ENCODE peak calls at places on chromosomes 5 and 9, in five cellular contexts. One of them, this sample, is unnamed. For H3K4me1, the result is how much of the 10 kb centered on the place peaks cover.

GRCh38 chr9:121688681-121689080 is 37.2 kb downstream of the DAB2IP start:
- DNase-seq in ovary: peak
- DNase-seq in adrenal gland: no peak
- DNase-seq in neuronal stem cell: no peak
- DNase-seq in OCI-LY7: no peak
- DNase-seq in this sample: no peak

GRCh38 chr5:142287096-142287972 is 37.5 kb downstream of the SPRY4 start:
- DNase-seq in adrenal gland: peak
- DNase-seq in OCI-LY7: no peak
- DNase-seq in neuronal stem cell: no peak
- DNase-seq in ovary: no peak
- DNase-seq in this sample: no peak

GRCh38 chr9:128070874-128071273 is 2.8 kb downstream of the SLC25A25 start:
- DNase-seq in neuronal stem cell: no peak
- DNase-seq in adrenal gland: no peak
- DNase-seq in ovary: no peak
- DNase-seq in OCI-LY7: no peak
- DNase-seq in this sample: no peak

GRCh38 chr9:93081931-93082330 is 14.1 kb upstream of the CARD19 start:
- DNase-seq in OCI-LY7: no peak
- DNase-seq in adrenal gland: peak
- DNase-seq in ovary: no peak
- DNase-seq in neuronal stem cell: no peak
- DNase-seq in this sample: no peak

GRCh38 chr5:6682239-6682638 is 31.0 kb upstream of the TENT4A start:
- DNase-seq in ovary: no peak
- DNase-seq in neuronal stem cell: no peak
- DNase-seq in OCI-LY7: no peak
- DNase-seq in adrenal gland: no peak
- DNase-seq in this sample: no peak

GRCh38 chr5:142680605-142681259 is 5.2 kb downstream of the FGF1 start:
- DNase-seq in OCI-LY7: no peak
- DNase-seq in neuronal stem cell: no peak
- DNase-seq in adrenal gland: no peak
- DNase-seq in ovary: no peak
- DNase-seq in this sample: no peak

GRCh38 chr9:19127881-19128719 is 808 bp upstream of the PLIN2 start:
- DNase-seq in ovary: peak
- DNase-seq in neuronal stem cell: peak
- DNase-seq in adrenal gland: peak
- DNase-seq in OCI-LY7: no peak
- DNase-seq in this sample: peak

GRCh38 chr9:124420991-124421543 is 5.8 kb upstream of the PSMB7 start:
- DNase-seq in OCI-LY7: peak
- DNase-seq in ovary: no peak
- DNase-seq in adrenal gland: no peak
- DNase-seq in neuronal stem cell: no peak
- DNase-seq in this sample: no peak

GRCh38 chr5:180212363-180213255 is 3.6 kb upstream of the RASGEF1C start:
- DNase-seq in adrenal gland: no peak
- DNase-seq in neuronal stem cell: no peak
- DNase-seq in OCI-LY7: no peak
- DNase-seq in ovary: no peak
- DNase-seq in this sample: no peak

GRCh38 chr5:119393201-119393691 is 37.4 kb downstream of the TNFAIP8 start:
- DNase-seq in adrenal gland: no peak
- DNase-seq in neuronal stem cell: no peak
- DNase-seq in OCI-LY7: no peak
- DNase-seq in ovary: no peak
- DNase-seq in this sample: no peak

GRCh38 chr9:127817881-127818434 is 15.3 kb downstream of the FPGS start:
- DNase-seq in adrenal gland: no peak
- DNase-seq in ovary: no peak
- DNase-seq in OCI-LY7: no peak
- DNase-seq in neuronal stem cell: no peak
- DNase-seq in this sample: no peak

GRCh38 chr9:133120343-133121199 is 469 bp downstream of the RALGDS start:
- DNase-seq in adrenal gland: no peak
- DNase-seq in neuronal stem cell: no peak
- DNase-seq in OCI-LY7: no peak
- DNase-seq in ovary: no peak
- DNase-seq in this sample: no peak

GRCh38 chr9:137449931-137450537 is 8.9 kb upstream of the ENTPD8 start:
- DNase-seq in OCI-LY7: no peak
- DNase-seq in ovary: peak
- DNase-seq in neuronal stem cell: no peak
- DNase-seq in adrenal gland: no peak
- DNase-seq in this sample: no peak

GRCh38 chr9:3733039-3733408 is 207.2 kb upstream of the RFX3 start:
- DNase-seq in adrenal gland: no peak
- DNase-seq in neuronal stem cell: peak
- DNase-seq in OCI-LY7: no peak
- DNase-seq in ovary: no peak
- DNase-seq in this sample: no peak

GRCh38 chr5:9278925-9279603 is 266.8 kb downstream of the SEMA5A start:
- DNase-seq in OCI-LY7: no peak
- DNase-seq in adrenal gland: no peak
- DNase-seq in neuronal stem cell: no peak
- DNase-seq in ovary: no peak
- DNase-seq in this sample: no peak

GRCh38 chr5:122093415-122093814 is 15.4 kb upstream of the LOX start:
- DNase-seq in ovary: no peak
- DNase-seq in OCI-LY7: no peak
- DNase-seq in neuronal stem cell: no peak
- DNase-seq in adrenal gland: no peak
- DNase-seq in this sample: no peak

GRCh38 chr5:140182803-140183367 is 7.9 kb downstream of the CYSTM1 start:
- DNase-seq in OCI-LY7: no peak
- DNase-seq in ovary: peak
- DNase-seq in adrenal gland: peak
- DNase-seq in neuronal stem cell: no peak
- DNase-seq in this sample: no peak

GRCh38 chr5:5629579-5629978 is 207.1 kb downstream of the ICE1 start:
- DNase-seq in ovary: no peak
- DNase-seq in OCI-LY7: no peak
- DNase-seq in adrenal gland: no peak
- DNase-seq in neuronal stem cell: no peak
- DNase-seq in this sample: no peak

GRCh38 chr9:126298319-126298801 is 28.3 kb upstream of the MVB12B start:
- DNase-seq in adrenal gland: no peak
- DNase-seq in OCI-LY7: no peak
- DNase-seq in ovary: no peak
- DNase-seq in neuronal stem cell: no peak
- DNase-seq in this sample: no peak

GRCh38 chr9:14211564-14211963 is 102.4 kb downstream of the NFIB start:
- DNase-seq in ovary: no peak
- DNase-seq in adrenal gland: no peak
- DNase-seq in OCI-LY7: no peak
- DNase-seq in neuronal stem cell: no peak
- DNase-seq in this sample: no peak

GRCh38 chr5:127754259-127754658 is 51.1 kb downstream of the CCDC192 start:
- DNase-seq in ovary: no peak
- DNase-seq in adrenal gland: no peak
- DNase-seq in OCI-LY7: no peak
- DNase-seq in neuronal stem cell: no peak
- DNase-seq in this sample: no peak

GRCh38 chr9:693460-694390 is 147.8 kb upstream of the DMRT1 start:
- DNase-seq in neuronal stem cell: no peak
- DNase-seq in OCI-LY7: no peak
- DNase-seq in adrenal gland: peak
- DNase-seq in ovary: peak
- DNase-seq in this sample: no peak

GRCh38 chr9:2570615-2571479 is 50.7 kb upstream of the VLDLR start:
- DNase-seq in adrenal gland: peak
- DNase-seq in OCI-LY7: no peak
- DNase-seq in neuronal stem cell: no peak
- DNase-seq in ovary: peak
- DNase-seq in this sample: peak

GRCh38 chr9:124286292-124286931 is 28.7 kb downstream of the NEK6 start:
- DNase-seq in adrenal gland: peak
- DNase-seq in ovary: no peak
- DNase-seq in neuronal stem cell: no peak
- DNase-seq in OCI-LY7: peak
- DNase-seq in this sample: no peak

GRCh38 chr9:131318211-131318610 is 28.7 kb downstream of the PLPP7 start:
- DNase-seq in OCI-LY7: no peak
- DNase-seq in ovary: no peak
- DNase-seq in adrenal gland: no peak
- DNase-seq in neuronal stem cell: no peak
- DNase-seq in this sample: no peak

GRCh38 chr9:4654538-4654937 is 7.6 kb upstream of the PLPP6 start:
- DNase-seq in neuronal stem cell: no peak
- DNase-seq in adrenal gland: no peak
- DNase-seq in OCI-LY7: no peak
- DNase-seq in ovary: no peak
- DNase-seq in this sample: no peak

GRCh38 chr5:8842906-8843590 is 702.8 kb downstream of the SEMA5A start:
- DNase-seq in ovary: no peak
- DNase-seq in neuronal stem cell: no peak
- DNase-seq in adrenal gland: no peak
- DNase-seq in OCI-LY7: no peak
- DNase-seq in this sample: no peak

GRCh38 chr9:105154723-105155191 is 89.7 kb upstream of the SLC44A1 start:
- DNase-seq in OCI-LY7: no peak
- DNase-seq in neuronal stem cell: no peak
- DNase-seq in ovary: no peak
- DNase-seq in adrenal gland: peak
- DNase-seq in this sample: peak

GRCh38 chr9:5511476-5511875 is 1.1 kb downstream of the PDCD1LG2 start:
- DNase-seq in ovary: no peak
- DNase-seq in adrenal gland: no peak
- DNase-seq in OCI-LY7: no peak
- DNase-seq in neuronal stem cell: no peak
- DNase-seq in this sample: no peak

GRCh38 chr5:155886311-155887031 is 440.5 kb upstream of the SGCD start:
- DNase-seq in OCI-LY7: no peak
- DNase-seq in neuronal stem cell: no peak
- DNase-seq in ovary: no peak
- DNase-seq in adrenal gland: no peak
- DNase-seq in this sample: no peak

GRCh38 chr9:117293199-117294114 is 121.4 kb downstream of the ASTN2 start:
- DNase-seq in ovary: no peak
- DNase-seq in OCI-LY7: no peak
- DNase-seq in neuronal stem cell: no peak
- DNase-seq in adrenal gland: no peak
- DNase-seq in this sample: no peak

DNA sequence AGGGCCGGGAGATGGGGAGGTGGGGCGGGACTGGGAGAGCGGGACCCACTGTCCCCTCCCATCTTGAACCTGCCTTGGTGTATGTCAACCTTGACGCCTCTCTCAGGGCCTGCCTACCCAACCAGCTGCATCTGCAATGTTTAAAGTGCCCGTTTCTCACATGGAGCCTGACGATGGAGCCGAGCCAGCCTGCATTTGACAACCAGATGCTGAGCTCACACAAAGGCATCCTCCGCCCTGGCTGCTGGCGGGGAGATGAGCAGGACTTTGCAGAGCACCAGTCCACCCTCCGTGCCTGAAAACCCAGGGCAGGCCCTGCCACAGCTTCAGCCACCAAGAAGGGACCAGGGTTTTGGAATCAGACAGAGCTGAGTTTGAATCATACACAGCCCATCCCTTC is 141.1 kb upstream of the SMIM23 start:
- DNase-seq in neuronal stem cell: no peak
- DNase-seq in OCI-LY7: no peak
- DNase-seq in adrenal gland: no peak
- DNase-seq in ovary: no peak
- DNase-seq in this sample: no peak
- H3K4me1 ChIP-seq in neuronal stem cell: under half
- H3K4me1 ChIP-seq in OCI-LY7: under half
- H3K4me1 ChIP-seq in adrenal gland: under half
- H3K4me1 ChIP-seq in ovary: under half
- H3K4me1 ChIP-seq in this sample: under half

DNA sequence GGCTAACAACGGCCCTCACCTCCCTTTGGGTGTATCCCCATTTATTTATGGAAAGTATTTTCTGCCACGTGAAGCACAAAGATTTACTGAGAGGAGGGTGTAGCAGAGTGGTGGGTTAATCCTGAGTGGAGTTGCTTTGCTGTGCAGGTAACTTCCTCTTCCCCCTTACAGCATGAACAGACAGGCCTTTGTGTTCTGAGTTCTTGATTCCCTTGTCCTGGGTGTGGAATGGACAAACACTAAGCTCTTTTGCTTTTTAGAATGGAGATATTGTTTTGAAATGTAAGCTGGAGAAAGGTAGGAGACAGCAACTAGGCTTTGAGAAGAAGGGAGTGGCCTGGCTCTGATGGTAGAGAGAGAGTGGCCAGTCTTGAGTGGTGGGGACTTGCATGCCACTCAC is 17.1 kb upstream of the GLRX start:
- DNase-seq in OCI-LY7: no peak
- DNase-seq in neuronal stem cell: no peak
- DNase-seq in adrenal gland: no peak
- DNase-seq in ovary: no peak
- DNase-seq in this sample: no peak
- H3K4me1 ChIP-seq in OCI-LY7: under half
- H3K4me1 ChIP-seq in neuronal stem cell: under half
- H3K4me1 ChIP-seq in adrenal gland: under half
- H3K4me1 ChIP-seq in ovary: under half
- H3K4me1 ChIP-seq in this sample: under half

GRCh38 chr5:150649828-150650712 is 9.6 kb downstream of the SYNPO start:
- DNase-seq in adrenal gland: no peak
- DNase-seq in ovary: no peak
- DNase-seq in neuronal stem cell: no peak
- DNase-seq in OCI-LY7: no peak
- DNase-seq in this sample: no peak
- H3K4me1 ChIP-seq in adrenal gland: under half
- H3K4me1 ChIP-seq in ovary: under half
- H3K4me1 ChIP-seq in neuronal stem cell: under half
- H3K4me1 ChIP-seq in OCI-LY7: under half
- H3K4me1 ChIP-seq in this sample: half or more

GRCh38 chr9:81595887-81596558 is 93.3 kb downstream of the TLE1 start:
- DNase-seq in neuronal stem cell: no peak
- DNase-seq in adrenal gland: no peak
- DNase-seq in ovary: no peak
- DNase-seq in OCI-LY7: no peak
- DNase-seq in this sample: no peak
- H3K4me1 ChIP-seq in neuronal stem cell: under half
- H3K4me1 ChIP-seq in adrenal gland: under half
- H3K4me1 ChIP-seq in ovary: under half
- H3K4me1 ChIP-seq in OCI-LY7: under half
- H3K4me1 ChIP-seq in this sample: half or more

DNA sequence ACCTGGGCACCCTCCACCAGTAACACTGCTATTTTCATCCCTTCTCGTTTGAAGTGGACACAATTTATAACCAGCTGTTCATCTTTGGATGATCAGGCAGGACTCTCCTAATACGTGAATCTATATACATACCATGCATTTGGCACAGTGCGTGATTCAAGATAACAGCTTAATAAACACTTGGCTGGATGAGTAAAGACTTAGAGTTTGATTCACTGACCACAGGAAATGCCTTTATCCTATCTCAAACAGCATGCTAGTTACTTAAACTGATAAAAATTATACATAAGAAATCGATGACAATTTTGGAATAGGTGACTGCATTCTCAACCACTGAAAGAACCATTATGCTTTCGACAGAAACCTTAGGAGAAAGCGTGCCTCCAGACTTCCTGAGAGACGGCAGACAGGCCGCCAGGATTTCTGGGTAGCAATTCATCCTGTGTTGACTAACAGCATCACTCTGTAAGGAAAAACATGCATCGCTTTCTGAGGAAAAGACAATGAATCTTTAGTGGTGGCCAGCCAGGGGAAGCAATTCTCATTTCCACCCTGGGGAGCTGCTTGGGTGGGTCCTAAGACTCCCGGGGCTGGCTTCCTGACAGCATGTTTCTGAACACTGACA is 9.7 kb downstream of the MRPL36 start:
- DNase-seq in OCI-LY7: no peak
- DNase-seq in ovary: no peak
- DNase-seq in neuronal stem cell: no peak
- DNase-seq in adrenal gland: no peak
- DNase-seq in this sample: no peak
- H3K4me1 ChIP-seq in OCI-LY7: under half
- H3K4me1 ChIP-seq in ovary: under half
- H3K4me1 ChIP-seq in neuronal stem cell: under half
- H3K4me1 ChIP-seq in adrenal gland: under half
- H3K4me1 ChIP-seq in this sample: under half